ENCODE peak calls at places on chromosomes 12 and 14, in eight cellular contexts. Q is natural killer cell; W is iPS-NIHi11; S is uterus; P is amniotic stem cell; G is activated T-helper 1 cell treated with anti-CD3 and anti-CD28 coated beads, Interleukin-2, amount 50 U/mL, for 16 hours; N is AG08395; U is stimulated activated CD4-positive, alpha-beta T cell treated with anti-CD3 and anti-CD28 coated beads, Interleukin-1b, Interleukin-23, amount 100 ng/mL, for 48 hours. B is an unnamed sample.
A peak's percentile ranks its signal among the peaks of the same experiment; 100 is the strongest.

GRCh38 chr14:56117765-56118610 is at the start of gene PELI2:
- DNase-seq in G (peak; percentile 74), W (peak; percentile 74), N (peak; percentile 64), S (peak; percentile 81), Q (peak; percentile 84), U (peak; percentile 72), P (peak; percentile 35), B (peak; percentile 67)

GRCh38 chr14:81831128-81831815 is 297.6 kb upstream of the SEL1L start:
- DNase-seq in G (no peak), N (no peak), W (no peak), S (no peak), U (no peak), P (no peak), Q (no peak), B (no peak)

GRCh38 chr12:11780521-11781101 is 131.1 kb downstream of the ETV6 start:
- DNase-seq in G (no peak), Q (no peak), N (no peak), U (no peak), W (no peak), P (no peak), S (no peak), B (peak; percentile 41)

GRCh38 chr12:45878630-45879255 is 111.6 kb downstream of the SCAF11 start:
- DNase-seq in S (no peak), W (no peak), U (no peak), Q (peak; percentile 37), G (no peak), N (no peak), P (no peak), B (no peak)

GRCh38 chr12:6067152-6067916 is 57.1 kb downstream of the VWF start:
- DNase-seq in Q (no peak), S (peak; percentile 37), W (peak; percentile 75), P (no peak), N (peak; percentile 48), G (no peak), U (no peak), B (no peak)

GRCh38 chr12:70648191-70648590 is 11.0 kb upstream of the PTPRB start:
- DNase-seq in N (no peak), P (no peak), G (no peak), Q (no peak), S (no peak), W (no peak), U (no peak), B (no peak)

GRCh38 chr12:87300-87699 is 20.7 kb downstream of the IQSEC3 start:
- DNase-seq in G (no peak), U (no peak), S (no peak), Q (no peak), N (no peak), P (no peak), W (no peak), B (no peak)

GRCh38 chr14:75979641-75980422 is 2.0 kb downstream of the TGFB3 start:
- DNase-seq in G (no peak), P (no peak), W (no peak), Q (no peak), U (no peak), S (peak; percentile 58), N (no peak), B (no peak)

GRCh38 chr12:130835436-130835835 is 3.6 kb downstream of the STX2 start:
- DNase-seq in S (no peak), U (no peak), G (no peak), N (no peak), Q (no peak), P (no peak), W (no peak), B (no peak)

GRCh38 chr14:73789996-73790581 is 61.5 kb upstream of the PTGR2 start:
- DNase-seq in U (no peak), Q (no peak), G (no peak), S (peak; percentile 80), W (no peak), N (peak; percentile 94), P (peak; percentile 74), B (no peak)

GRCh38 chr14:89330236-89331002 is 86.6 kb downstream of the FOXN3 start:
- DNase-seq in N (peak; percentile 86), P (peak; percentile 28), S (peak; percentile 57), U (no peak), G (no peak), W (no peak), Q (no peak), B (no peak)

GRCh38 chr12:51823875-51824565 is 24.5 kb downstream of the FIGNL2 start:
- DNase-seq in Q (no peak), N (peak; percentile 64), G (no peak), P (peak; percentile 43), U (no peak), S (no peak), W (peak; percentile 56), B (no peak)

GRCh38 chr14:92484132-92484823 is 29.3 kb upstream of the RIN3 start:
- DNase-seq in G (no peak), Q (no peak), U (no peak), N (no peak), S (no peak), W (no peak), P (no peak), B (no peak)